ENCODE peak calls at places on chromosomes 2 and 18, in four cellular contexts. O is uterus, U is K562, A is body of pancreas. Q is an unnamed sample.

GRCh38 chr2:28449489-28450395 is 46.1 kb upstream of the PLB1 start:
- DNase-seq in O (no peak), U (peak), A (no peak), Q (no peak)

GRCh38 chr2:119208791-119209203 is 14.8 kb upstream of the STEAP3 start:
- DNase-seq in O (no peak), A (no peak), U (no peak), Q (no peak)

GRCh38 chr2:239869272-239870155 is 155.6 kb downstream of the NDUFA10 start:
- DNase-seq in A (no peak), O (no peak), U (no peak), Q (no peak)

GRCh38 chr2:121128741-121129659 is 156.0 kb downstream of the TFCP2L1 start:
- DNase-seq in A (peak), O (no peak), U (peak), Q (peak)

GRCh38 chr2:108981846-108982245 is 7.2 kb downstream of the EDAR start:
- DNase-seq in U (no peak), O (no peak), A (no peak), Q (no peak)

GRCh38 chr2:230694241-230694640 is 18.4 kb upstream of the CAB39 start:
- DNase-seq in U (no peak), O (no peak), A (no peak), Q (peak)

GRCh38 chr2:236675051-236675450 is 105.4 kb downstream of the ACKR3 start:
- DNase-seq in U (no peak), A (no peak), O (no peak), Q (no peak)

GRCh38 chr2:196808281-196808680 is 874 bp downstream of the C2orf66 start:
- DNase-seq in O (no peak), A (no peak), U (no peak), Q (no peak)

GRCh38 chr2:201809633-201810032 is 3.3 kb downstream of the CDK15 start:
- DNase-seq in U (no peak), A (no peak), O (no peak), Q (no peak)

GRCh38 chr18:76977108-76977621 is 154.8 kb downstream of the ZNF236 start:
- DNase-seq in U (no peak), O (no peak), A (peak), Q (peak)

GRCh38 chr18:63970803-63971191 is 916 bp downstream of the SERPINB8 start:
- DNase-seq in A (peak), O (no peak), U (no peak), Q (peak)

GRCh38 chr2:239880396-239880795 is 144.7 kb downstream of the NDUFA10 start:
- DNase-seq in O (no peak), A (no peak), U (no peak), Q (no peak)

GRCh38 chr2:189581354-189582139 is 961 bp upstream of the SLC40A1 start:
- DNase-seq in O (peak), A (peak), U (peak), Q (peak)

GRCh38 chr2:101116841-101117552 is 34.2 kb downstream of the TBC1D8 start:
- DNase-seq in O (no peak), A (no peak), U (no peak), Q (no peak)
- TF ChIP-seq POLR2A in O (no peak), A (no peak), U (no peak), Q (no peak)

DNA sequence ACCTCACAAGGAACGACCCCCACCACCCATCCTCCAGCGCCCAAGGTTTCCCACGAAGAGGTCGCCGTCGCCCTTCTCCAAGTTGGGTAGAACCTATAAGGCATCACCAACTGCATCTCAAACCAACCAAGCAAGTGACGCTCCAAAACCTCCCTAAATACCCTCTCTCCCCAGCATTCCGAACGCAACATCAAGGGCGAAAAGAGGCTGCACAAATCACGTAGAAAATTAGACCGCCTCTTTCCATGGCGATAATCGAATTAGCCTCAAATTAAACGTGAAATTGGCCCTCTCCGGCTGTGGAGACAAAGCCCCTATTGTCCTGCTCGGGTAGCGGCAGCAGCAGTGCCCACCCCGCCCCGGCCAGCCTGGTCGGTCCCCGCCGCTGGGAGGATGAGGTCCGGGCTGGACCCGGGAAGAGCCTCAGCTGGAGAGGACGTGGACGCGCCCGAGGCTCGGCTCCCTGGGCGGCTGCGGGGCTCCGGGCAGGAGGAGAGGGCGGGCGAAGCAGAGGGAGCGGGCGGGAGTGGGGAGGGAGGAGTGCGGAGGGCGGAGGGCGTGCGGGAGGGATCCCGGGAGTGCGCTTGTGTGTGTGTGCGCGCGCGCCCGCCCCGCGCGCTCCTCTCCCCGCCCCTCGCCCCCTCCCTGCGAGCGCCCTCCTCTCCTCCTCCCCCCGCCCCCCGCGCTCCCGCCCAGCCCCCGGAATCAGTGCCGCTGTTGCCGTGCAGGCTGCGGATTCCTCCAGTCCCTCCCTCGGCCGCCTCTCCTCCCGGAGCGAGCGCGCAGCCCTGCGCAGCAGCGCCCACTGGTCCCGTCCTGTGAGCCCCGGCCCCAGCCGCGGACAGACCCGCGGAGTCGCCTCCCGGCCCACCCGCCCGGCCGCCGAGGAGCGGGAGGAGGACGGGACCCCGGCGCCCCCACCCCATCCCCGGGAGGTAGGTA is at the start of gene SPTBN1:
- DNase-seq in U (peak), A (peak), O (peak), Q (peak)
- TF ChIP-seq POLR2A in U (no peak), A (peak), O (peak), Q (peak)

DNA sequence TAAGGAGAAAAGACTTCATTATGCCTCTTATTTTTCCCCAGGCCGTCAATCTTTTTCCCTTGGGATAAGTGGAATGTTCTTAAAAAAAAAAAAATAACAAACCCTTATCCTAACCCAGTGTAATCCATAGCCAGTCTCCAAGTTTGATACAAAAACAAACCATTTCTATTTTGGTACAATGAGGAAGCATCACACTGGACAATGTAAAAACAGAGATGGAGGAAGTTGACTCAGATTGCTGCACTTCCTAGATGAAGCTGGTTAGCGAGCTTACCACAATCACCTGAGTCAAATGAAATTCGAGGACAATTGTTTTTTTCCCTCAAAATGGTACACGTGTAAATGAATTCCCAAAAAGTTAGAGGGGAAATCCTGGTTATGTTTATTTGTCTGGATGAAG is 259.7 kb downstream of the TCF4 start:
- DNase-seq in O (no peak), A (no peak), U (no peak), Q (no peak)
- TF ChIP-seq POLR2A in O (no peak), A (no peak), U (no peak), Q (no peak)

DNA sequence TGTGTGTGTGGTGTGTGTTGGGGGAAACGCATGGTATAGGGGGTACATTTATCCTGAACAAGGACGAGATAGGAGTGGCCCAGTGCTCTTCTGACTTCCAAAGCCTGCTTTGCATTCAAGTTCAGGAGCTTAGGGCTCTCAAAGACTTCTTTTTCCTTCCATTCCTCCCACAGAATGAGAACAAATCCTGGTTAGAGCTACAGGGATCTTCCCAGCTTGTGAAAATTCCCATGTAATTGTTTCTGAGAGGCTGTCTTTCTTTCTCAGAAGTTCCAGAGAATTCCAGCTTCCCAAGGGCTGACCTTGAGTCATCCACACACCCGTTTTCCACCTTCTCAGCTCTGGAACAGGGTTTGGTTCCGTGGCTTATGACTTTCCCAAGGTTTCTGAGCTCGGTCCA is 38.9 kb downstream of the FASTKD2 start:
- DNase-seq in U (no peak), O (no peak), A (no peak), Q (no peak)
- TF ChIP-seq POLR2A in U (no peak), O (no peak), A (no peak), Q (no peak)

GRCh38 chr18:23042133-23042532 is 93.2 kb upstream of the CABLES1 start:
- DNase-seq in A (no peak), U (no peak), O (no peak), Q (no peak)

GRCh38 chr18:23038712-23039111 is 96.6 kb upstream of the CABLES1 start:
- DNase-seq in O (no peak), A (no peak), U (no peak), Q (no peak)

GRCh38 chr18:23049698-23050373 is 85.4 kb upstream of the CABLES1 start:
- DNase-seq in A (no peak), O (no peak), U (no peak), Q (no peak)

GRCh38 chr18:23043803-23044376 is 91.4 kb upstream of the CABLES1 start:
- DNase-seq in A (no peak), O (no peak), U (no peak), Q (no peak)
- TF ChIP-seq POLR2A in A (no peak), O (no peak), U (no peak), Q (no peak)

GRCh38 chr2:110105608-110106467 is 9.8 kb downstream of the MALL start:
- DNase-seq in O (no peak), A (peak), U (no peak), Q (peak)
- TF ChIP-seq POLR2A in O (no peak), A (peak), U (no peak), Q (peak)

DNA sequence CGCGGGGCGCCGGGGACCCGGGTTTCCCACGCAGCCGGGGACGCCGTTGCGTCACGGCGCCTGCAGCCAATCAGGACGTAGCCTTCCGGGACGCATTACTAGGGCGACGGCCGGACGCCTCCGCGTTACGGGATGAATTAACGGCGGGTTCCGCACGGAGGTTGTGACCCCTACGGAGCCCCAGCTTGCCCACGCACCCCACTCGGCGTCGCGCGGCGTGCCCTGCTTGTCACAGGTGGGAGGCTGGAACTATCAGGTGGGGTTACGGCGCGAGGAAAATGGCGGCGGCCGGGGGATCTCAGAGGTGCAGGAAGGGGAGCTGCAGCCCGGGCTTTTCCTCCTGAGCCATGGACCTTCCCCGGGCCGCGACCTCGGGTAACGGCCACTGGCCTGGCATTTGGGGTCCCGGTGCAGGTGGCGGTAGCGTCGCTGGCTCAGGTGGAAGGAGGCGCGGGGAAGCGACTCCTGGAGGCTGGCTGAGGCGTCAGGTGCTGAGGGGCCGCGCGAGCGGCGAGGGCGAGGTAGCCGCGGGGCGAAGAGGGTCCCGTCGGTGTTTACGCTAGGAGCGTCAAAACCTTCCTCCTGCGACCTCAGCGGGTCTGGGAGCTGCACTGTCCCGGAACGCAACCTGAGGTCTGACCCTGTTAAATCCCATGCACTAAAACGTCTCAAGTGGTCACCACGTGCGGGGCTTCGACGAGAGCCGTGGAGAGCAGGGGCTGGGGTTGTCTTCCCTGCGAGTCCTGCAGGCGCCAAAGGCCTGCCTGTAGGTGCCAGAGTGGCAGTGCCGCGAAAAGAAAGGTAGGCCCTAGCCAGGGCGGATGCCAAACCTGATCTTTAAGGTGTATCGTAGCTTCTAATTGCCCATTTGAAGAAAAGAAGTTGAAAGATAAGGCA is at the start of gene LCLAT1:
- DNase-seq in U (peak), A (peak), O (peak), Q (peak)
- TF ChIP-seq POLR2A in U (peak), A (peak), O (peak), Q (no peak)

GRCh38 chr18:10661333-10661732 is 135.5 kb downstream of the NAPG start:
- DNase-seq in O (no peak), A (peak), U (no peak), Q (no peak)
- TF ChIP-seq POLR2A in O (no peak), A (no peak), U (no peak), Q (no peak)

GRCh38 chr2:2455151-2455550 is 124.1 kb upstream of the MYT1L start:
- DNase-seq in A (no peak), O (no peak), U (no peak), Q (no peak)
- TF ChIP-seq POLR2A in A (no peak), O (no peak), U (no peak), Q (no peak)

Q was measured in transverse colon.